ENCODE peak calls at places on chromosomes 16 and 17, in four cellular contexts. One of them, this sample, is unnamed.

GRCh38 chr17:63697341-63698286 is 2.3 kb downstream of the LIMD2 start:
- DNase-seq in GM12878: peak; percentile 82
- DNase-seq in GM06990: peak; percentile 80
- DNase-seq in adrenal gland: no peak
- DNase-seq in this sample: peak; percentile 78

GRCh38 chr17:55341432-55341831 is 76.7 kb downstream of the HLF start:
- DNase-seq in GM12878: peak; percentile 27
- DNase-seq in GM06990: no peak
- DNase-seq in adrenal gland: no peak
- DNase-seq in this sample: no peak

GRCh38 chr16:7057458-7057857 is 275.2 kb upstream of the RBFOX1 start:
- DNase-seq in GM12878: no peak
- DNase-seq in GM06990: no peak
- DNase-seq in adrenal gland: no peak
- DNase-seq in this sample: no peak

GRCh38 chr16:28984619-28985135 is at the start of gene LAT:
- DNase-seq in GM12878: no peak
- DNase-seq in GM06990: no peak
- DNase-seq in adrenal gland: no peak
- DNase-seq in this sample: peak; percentile 55

GRCh38 chr16:291539-291938 is 8.6 kb downstream of the PDIA2 start:
- DNase-seq in GM12878: no peak
- DNase-seq in GM06990: no peak
- DNase-seq in adrenal gland: no peak
- DNase-seq in this sample: no peak

GRCh38 chr16:79093554-79093967 is 507.0 kb downstream of the MAF start:
- DNase-seq in GM12878: no peak
- DNase-seq in GM06990: peak; percentile 16
- DNase-seq in adrenal gland: no peak
- DNase-seq in this sample: no peak

GRCh38 chr16:2977440-2977839 is 2.8 kb downstream of the PKMYT1 start:
- DNase-seq in GM12878: no peak
- DNase-seq in GM06990: no peak
- DNase-seq in adrenal gland: no peak
- DNase-seq in this sample: no peak

GRCh38 chr17:6823011-6823442 is 8.5 kb downstream of the TEKT1 start:
- DNase-seq in GM12878: no peak
- DNase-seq in GM06990: no peak
- DNase-seq in adrenal gland: no peak
- DNase-seq in this sample: no peak

GRCh38 chr17:72120878-72121163 is at the start of gene SOX9:
- DNase-seq in GM12878: peak; percentile 73
- DNase-seq in GM06990: peak; percentile 77
- DNase-seq in adrenal gland: peak; percentile 67
- DNase-seq in this sample: peak; percentile 90

GRCh38 chr17:13822671-13823070 is 220.9 kb upstream of the HS3ST3A1 start:
- DNase-seq in GM12878: no peak
- DNase-seq in GM06990: no peak
- DNase-seq in adrenal gland: no peak
- DNase-seq in this sample: no peak

GRCh38 chr16:84718-85452 is 6.9 kb downstream of the MPG start:
- DNase-seq in GM12878: peak; percentile 65
- DNase-seq in GM06990: peak; percentile 63
- DNase-seq in adrenal gland: no peak
- DNase-seq in this sample: peak; percentile 80

GRCh38 chr17:72416054-72416691 is 295.4 kb downstream of the SOX9 start:
- DNase-seq in GM12878: peak; percentile 20
- DNase-seq in GM06990: no peak
- DNase-seq in adrenal gland: no peak
- DNase-seq in this sample: no peak

GRCh38 chr17:3040882-3041281 is 22.5 kb downstream of the OR1D5 start:
- DNase-seq in GM12878: no peak
- DNase-seq in GM06990: no peak
- DNase-seq in adrenal gland: no peak
- DNase-seq in this sample: no peak

GRCh38 chr16:48936811-48937210 is 326.8 kb upstream of the N4BP1 start:
- DNase-seq in GM12878: no peak
- DNase-seq in GM06990: no peak
- DNase-seq in adrenal gland: no peak
- DNase-seq in this sample: no peak

GRCh38 chr17:46002311-46002972 is 3.4 kb downstream of the STH start:
- DNase-seq in GM12878: peak; percentile 16
- DNase-seq in GM06990: no peak
- DNase-seq in adrenal gland: peak; percentile 69
- DNase-seq in this sample: peak; percentile 86

GRCh38 chr17:292531-293382 is 59.9 kb downstream of the RPH3AL start:
- DNase-seq in GM12878: no peak
- DNase-seq in GM06990: no peak
- DNase-seq in adrenal gland: no peak
- DNase-seq in this sample: no peak

GRCh38 chr17:58319181-58320162 is 9.1 kb downstream of the TSPOAP1 start:
- DNase-seq in GM12878: no peak
- DNase-seq in GM06990: no peak
- DNase-seq in adrenal gland: peak; percentile 10
- DNase-seq in this sample: no peak

GRCh38 chr17:71252446-71252845 is 868.4 kb upstream of the SOX9 start:
- DNase-seq in GM12878: no peak
- DNase-seq in GM06990: no peak
- DNase-seq in adrenal gland: no peak
- DNase-seq in this sample: no peak

GRCh38 chr17:63911041-63911635 is at the start of gene CSHL1:
- DNase-seq in GM12878: no peak
- DNase-seq in GM06990: no peak
- DNase-seq in adrenal gland: no peak
- DNase-seq in this sample: no peak

GRCh38 chr16:87757841-87758426 is 7.9 kb downstream of the KLHDC4 start:
- DNase-seq in GM12878: no peak
- DNase-seq in GM06990: no peak
- DNase-seq in adrenal gland: no peak
- DNase-seq in this sample: no peak

GRCh38 chr17:16352303-16352837 is 899 bp downstream of the CENPV start:
- DNase-seq in GM12878: no peak
- DNase-seq in GM06990: peak; percentile 53
- DNase-seq in adrenal gland: peak; percentile 48
- DNase-seq in this sample: peak; percentile 60

GRCh38 chr16:52069866-52070265 is 477.1 kb downstream of the TOX3 start:
- DNase-seq in GM12878: no peak
- DNase-seq in GM06990: no peak
- DNase-seq in adrenal gland: no peak
- DNase-seq in this sample: no peak
- TF ChIP-seq CTCF in GM12878: no peak
- TF ChIP-seq CTCF in GM06990: no peak
- TF ChIP-seq CTCF in adrenal gland: no peak
- TF ChIP-seq CTCF in this sample: no peak

DNA sequence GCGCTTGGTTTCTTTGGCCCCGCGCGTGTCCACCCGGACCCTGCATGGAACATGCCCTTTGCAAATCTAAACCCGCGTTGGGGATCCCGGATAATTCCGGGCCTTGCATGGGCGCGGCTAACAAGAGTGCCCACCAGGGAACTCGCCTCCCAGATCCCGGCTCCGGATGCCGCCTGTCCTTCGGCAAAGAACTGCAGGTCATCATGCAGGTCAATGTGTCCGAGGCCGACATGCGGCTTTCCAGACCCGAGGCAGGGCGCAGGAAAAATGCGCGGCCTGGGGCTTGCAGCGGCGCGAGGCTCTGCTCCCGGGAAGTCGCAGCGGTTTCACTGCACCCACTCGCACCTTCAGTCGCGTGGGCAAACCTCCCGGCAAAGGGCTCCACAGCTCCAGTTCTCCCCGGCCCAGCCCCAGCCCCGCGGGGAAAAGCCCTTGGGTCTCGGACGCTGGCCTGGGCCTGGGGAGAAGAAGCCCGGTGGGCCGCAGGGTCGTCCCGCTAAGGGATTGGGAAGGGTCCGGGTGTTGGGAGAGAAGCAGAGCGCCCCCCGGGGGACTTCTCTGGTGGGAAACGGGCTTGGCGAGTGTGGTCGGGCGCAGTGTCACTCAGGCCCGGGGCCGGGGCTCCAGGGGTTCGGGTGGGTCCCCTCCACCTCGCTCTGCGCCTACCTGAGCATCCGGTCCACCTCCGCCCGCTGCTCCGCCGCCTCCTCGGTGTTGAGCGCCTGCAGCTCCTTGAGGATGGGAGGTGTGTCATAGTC is 805 bp downstream of the HNF1B start:
- DNase-seq in GM12878: no peak
- DNase-seq in GM06990: peak; percentile 23
- DNase-seq in adrenal gland: no peak
- DNase-seq in this sample: peak; percentile 52
- TF ChIP-seq CTCF in GM12878: peak; percentile 13
- TF ChIP-seq CTCF in GM06990: peak; percentile 4
- TF ChIP-seq CTCF in adrenal gland: no peak
- TF ChIP-seq CTCF in this sample: peak; percentile 24

GRCh38 chr16:1612320-1613111 is at the start of gene CRAMP1:
- DNase-seq in GM12878: no peak
- DNase-seq in GM06990: peak; percentile 38
- DNase-seq in adrenal gland: no peak
- DNase-seq in this sample: peak; percentile 50

GRCh38 chr16:1610841-1611653 is 825 bp downstream of the IFT140 start:
- DNase-seq in GM12878: no peak
- DNase-seq in GM06990: no peak
- DNase-seq in adrenal gland: no peak
- DNase-seq in this sample: no peak

GRCh38 chr16:1606774-1607173 is 5.1 kb downstream of the IFT140 start:
- DNase-seq in GM12878: no peak
- DNase-seq in GM06990: no peak
- DNase-seq in adrenal gland: no peak
- DNase-seq in this sample: no peak

GRCh38 chr16:1613240-1613639 is 1.1 kb downstream of the CRAMP1 start:
- DNase-seq in GM12878: no peak
- DNase-seq in GM06990: no peak
- DNase-seq in adrenal gland: no peak
- DNase-seq in this sample: peak; percentile 39

GRCh38 chr16:1610071-1610840 is 1.6 kb downstream of the IFT140 start:
- DNase-seq in GM12878: peak; percentile 41
- DNase-seq in GM06990: peak; percentile 91
- DNase-seq in adrenal gland: peak; percentile 92
- DNase-seq in this sample: peak; percentile 98
- TF ChIP-seq CTCF in GM12878: no peak
- TF ChIP-seq CTCF in GM06990: no peak
- TF ChIP-seq CTCF in adrenal gland: no peak
- TF ChIP-seq CTCF in this sample: no peak

DNA sequence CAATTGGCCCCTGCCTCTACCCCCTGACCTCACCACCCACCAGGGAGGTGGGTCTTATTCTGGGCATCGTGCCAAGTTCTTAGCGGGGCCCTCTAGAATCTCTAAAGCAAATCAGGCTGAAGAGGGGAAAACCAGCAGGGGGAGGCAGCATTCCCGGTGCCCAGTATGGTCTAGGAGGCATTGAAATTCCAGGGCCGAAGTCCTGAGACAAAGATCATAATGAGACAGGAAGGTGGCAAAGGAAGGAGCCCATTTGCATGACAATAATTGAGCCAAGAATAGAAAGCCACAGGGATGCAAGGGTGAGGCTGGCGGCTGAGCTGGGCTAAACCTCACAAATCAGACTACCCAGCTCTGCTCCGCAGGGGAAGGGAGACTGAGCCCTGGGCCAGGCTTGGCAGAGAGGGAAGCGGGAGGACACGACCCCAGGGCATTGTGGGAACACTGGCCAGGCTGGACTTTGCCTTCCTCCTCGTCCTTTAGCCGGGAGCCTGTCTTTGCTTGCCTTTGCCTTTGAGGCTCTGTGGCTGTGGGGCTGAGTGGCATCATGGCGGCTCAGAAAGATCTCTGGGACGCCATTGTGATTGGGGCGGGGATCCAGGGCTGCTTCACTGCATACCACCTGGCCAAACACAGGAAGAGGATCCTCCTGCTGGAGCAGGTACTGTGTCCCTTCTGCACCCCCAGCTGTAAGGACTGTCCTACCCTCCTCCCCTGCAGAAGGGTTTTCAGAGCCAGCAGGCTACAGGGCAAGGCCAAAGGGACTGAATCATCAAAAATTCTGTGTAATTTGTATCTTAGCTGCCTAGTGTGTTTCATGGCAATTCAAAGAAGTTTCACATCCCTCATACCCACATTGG is at the start of gene PIPOX:
- DNase-seq in GM12878: peak; percentile 30
- DNase-seq in GM06990: no peak
- DNase-seq in adrenal gland: peak; percentile 35
- DNase-seq in this sample: no peak
- TF ChIP-seq CTCF in GM12878: no peak
- TF ChIP-seq CTCF in GM06990: no peak
- TF ChIP-seq CTCF in adrenal gland: no peak
- TF ChIP-seq CTCF in this sample: no peak

DNA sequence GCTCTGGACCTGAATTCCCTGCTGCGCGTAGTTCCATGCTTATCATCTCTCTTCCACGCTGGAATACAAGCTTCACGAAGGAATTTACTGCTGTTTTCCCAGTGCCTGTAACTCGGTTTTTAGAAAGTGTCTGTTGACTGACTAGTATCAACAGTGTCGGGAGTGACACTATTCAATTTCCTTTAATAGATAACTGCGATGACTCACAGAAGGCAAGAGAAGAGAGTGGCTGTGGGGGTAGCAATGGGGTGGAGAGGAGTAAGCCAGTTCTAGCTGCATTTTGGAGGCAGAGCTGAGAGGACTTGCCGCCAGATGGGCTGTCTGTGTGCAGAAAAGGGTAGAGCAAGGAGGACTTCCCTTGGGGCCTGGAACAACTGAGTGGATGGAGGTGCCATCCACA is 25.2 kb downstream of the B4GALNT2 start:
- DNase-seq in GM12878: no peak
- DNase-seq in GM06990: no peak
- DNase-seq in adrenal gland: no peak
- DNase-seq in this sample: no peak
- TF ChIP-seq CTCF in GM12878: no peak
- TF ChIP-seq CTCF in GM06990: no peak
- TF ChIP-seq CTCF in adrenal gland: no peak
- TF ChIP-seq CTCF in this sample: no peak